ENCODE peak calls at places on chromosomes 7 and 10, in seven cellular contexts. T is heart left ventricle, H is uterus, F is transverse colon, U is HCT116, I is A549, B is esophagus muscularis mucosa. O is an unnamed sample. For H3K4me1, the result is how much of the 10 kb centered on the place peaks cover.

GRCh38 chr10:114801411-114801813 is 20.2 kb upstream of the FHIP2A start:
- DNase-seq in T (no peak), H (no peak), F (no peak), U (no peak), I (no peak), B (no peak), O (no peak)

GRCh38 chr7:90212149-90212495 is 582 bp downstream of the STEAP2 start:
- DNase-seq in T (no peak), H (no peak), F (no peak), U (no peak), I (peak), B (no peak), O (peak)

GRCh38 chr7:6636741-6637543 is at the start of gene ZNF316:
- DNase-seq in T (peak), H (peak), F (peak), U (no peak), I (peak), B (no peak), O (peak)

GRCh38 chr7:78112488-78112887 is 313.9 kb downstream of the PHTF2 start:
- DNase-seq in T (no peak), H (no peak), F (no peak), U (no peak), I (no peak), B (no peak), O (no peak)

GRCh38 chr10:31754803-31755624 is 173.6 kb downstream of the ARHGAP12 start:
- DNase-seq in T (no peak), H (no peak), F (no peak), U (no peak), I (peak), B (no peak), O (no peak)

GRCh38 chr10:23892296-23892695 is 316.6 kb upstream of the KIAA1217 start:
- DNase-seq in T (no peak), H (no peak), F (no peak), U (no peak), I (no peak), B (no peak), O (no peak)

GRCh38 chr7:65731562-65732035 is 141.3 kb upstream of the VKORC1L1 start:
- DNase-seq in T (no peak), H (no peak), F (peak), U (no peak), I (no peak), B (no peak), O (no peak)

GRCh38 chr10:125159486-125159931 is 854 bp downstream of the CTBP2 start:
- DNase-seq in T (no peak), H (peak), F (no peak), U (no peak), I (no peak), B (no peak), O (no peak)

GRCh38 chr10:130834170-130834569 is 477.4 kb downstream of the TCERG1L start:
- DNase-seq in T (no peak), H (no peak), F (no peak), U (no peak), I (no peak), B (no peak), O (no peak)

GRCh38 chr10:69645751-69646687 is 16.0 kb downstream of the FAM241B start:
- DNase-seq in T (no peak), H (no peak), F (no peak), U (no peak), I (no peak), B (no peak), O (no peak)

GRCh38 chr10:93458821-93459257 is 23.3 kb downstream of the MYOF start:
- DNase-seq in T (peak), H (peak), F (peak), U (peak), I (peak), B (peak), O (peak)

DNA sequence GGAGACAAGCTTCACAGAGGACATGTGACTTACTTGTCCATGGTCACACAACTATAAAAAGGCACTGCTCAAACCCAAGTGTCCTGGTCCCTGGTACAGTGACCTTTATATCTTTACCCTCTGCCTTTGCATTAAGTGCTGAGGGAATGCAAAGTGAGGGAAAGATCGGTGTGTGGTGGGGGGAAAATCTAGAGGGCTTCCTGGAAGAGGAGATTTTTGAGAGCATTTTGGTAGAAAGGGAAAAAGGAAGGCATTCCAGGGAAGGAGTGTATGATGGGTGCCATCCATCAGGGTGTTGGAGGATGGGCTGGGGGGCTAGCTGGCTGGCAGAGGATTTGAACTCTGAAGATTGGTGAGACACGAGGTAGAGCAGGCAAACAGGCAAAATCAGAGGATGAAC is 9.3 kb downstream of the ZNF503 start:
- DNase-seq in T (no peak), H (no peak), F (no peak), U (no peak), I (no peak), B (no peak), O (no peak)
- TF ChIP-seq POLR2A in T (no peak), H (no peak), F (no peak), U (no peak), I (no peak), B (no peak), O (no peak)

GRCh38 chr10:119898577-119898976 is 6.0 kb downstream of the SEC23IP start:
- DNase-seq in T (no peak), H (no peak), F (no peak), U (no peak), I (no peak), B (no peak), O (no peak)
- H3K4me1 ChIP-seq in T (under half), H (under half), F (under half), U (under half), I (under half), B (half or more), O (under half)

GRCh38 chr7:134333943-134334342 is 17.2 kb upstream of the SLC35B4 start:
- DNase-seq in T (no peak), H (no peak), F (no peak), U (no peak), I (no peak), B (no peak), O (no peak)
- TF ChIP-seq POLR2A in T (no peak), H (no peak), F (no peak), U (no peak), I (no peak), B (no peak), O (no peak)

DNA sequence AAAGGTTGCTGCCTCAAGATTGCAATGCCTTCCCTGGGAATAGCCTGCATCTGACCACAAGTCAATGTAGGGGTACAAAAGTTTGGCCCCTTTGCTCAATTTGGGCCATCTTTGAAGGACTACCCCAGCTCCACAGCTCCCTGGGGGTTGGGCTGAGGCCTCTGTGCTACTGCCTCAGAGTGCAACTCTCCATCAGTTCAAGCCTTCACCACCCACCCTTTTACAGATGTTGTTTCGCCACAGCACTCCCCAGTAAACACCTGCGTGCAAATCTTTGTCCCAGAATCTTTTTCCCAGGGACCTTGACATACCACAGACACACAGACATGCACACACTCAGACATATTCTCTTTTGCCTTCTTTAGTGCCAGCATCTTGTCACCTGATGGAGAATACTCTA is 66.0 kb upstream of the ANKRD1 start:
- DNase-seq in T (no peak), H (no peak), F (no peak), U (no peak), I (no peak), B (peak), O (no peak)
- H3K4me1 ChIP-seq in T (under half), H (under half), F (under half), U (under half), I (under half), B (under half), O (under half)

GRCh38 chr10:89299031-89299430 is 2.8 kb upstream of the IFIT2 start:
- DNase-seq in T (no peak), H (no peak), F (no peak), U (no peak), I (no peak), B (no peak), O (no peak)

GRCh38 chr10:89301231-89301630 is 615 bp upstream of the IFIT2 start:
- DNase-seq in T (no peak), H (no peak), F (peak), U (no peak), I (peak), B (no peak), O (peak)

GRCh38 chr10:89303161-89303560 is 1.3 kb downstream of the IFIT2 start:
- DNase-seq in T (no peak), H (no peak), F (no peak), U (no peak), I (no peak), B (no peak), O (no peak)

GRCh38 chr10:89302628-89303027 is 782 bp downstream of the IFIT2 start:
- DNase-seq in T (no peak), H (no peak), F (no peak), U (no peak), I (no peak), B (no peak), O (no peak)

DNA sequence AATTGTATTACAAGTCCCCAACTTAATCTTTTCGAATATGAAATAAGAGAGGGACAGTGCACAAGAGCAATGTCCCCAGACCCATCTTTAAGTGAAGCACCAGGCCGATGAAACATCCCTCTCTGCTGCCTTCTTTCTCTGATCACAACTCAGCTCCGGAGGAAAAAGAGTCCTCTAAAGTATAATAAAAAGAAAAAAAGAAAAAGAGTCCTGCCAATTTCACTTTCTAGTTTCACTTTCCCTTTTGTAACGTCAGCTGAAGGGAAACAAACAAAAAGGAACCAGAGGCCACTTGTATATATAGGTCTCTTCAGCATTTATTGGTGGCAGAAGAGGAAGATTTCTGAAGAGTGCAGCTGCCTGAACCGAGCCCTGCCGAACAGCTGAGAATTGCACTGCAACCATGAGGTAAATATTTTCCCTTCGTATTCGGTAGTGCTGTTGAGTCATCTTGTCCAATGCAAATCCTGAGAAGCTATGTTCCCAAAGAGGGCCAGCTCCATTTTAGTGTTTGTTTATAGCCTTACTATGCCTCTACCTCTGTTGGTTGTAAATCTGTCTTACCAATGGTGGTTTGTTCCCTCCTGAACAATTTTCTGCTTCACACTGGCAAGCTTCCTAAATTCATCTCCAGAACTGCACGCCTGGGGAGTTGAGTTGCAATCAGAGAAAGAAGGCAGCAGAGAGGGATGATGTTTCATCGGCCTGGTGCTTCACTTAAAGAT is at the start of gene IFIT2:
- DNase-seq in T (peak), H (peak), F (peak), U (no peak), I (peak), B (no peak), O (no peak)
- TF ChIP-seq POLR2A in T (peak), H (peak), F (peak), U (no peak), I (no peak), B (no peak), O (peak)

DNA sequence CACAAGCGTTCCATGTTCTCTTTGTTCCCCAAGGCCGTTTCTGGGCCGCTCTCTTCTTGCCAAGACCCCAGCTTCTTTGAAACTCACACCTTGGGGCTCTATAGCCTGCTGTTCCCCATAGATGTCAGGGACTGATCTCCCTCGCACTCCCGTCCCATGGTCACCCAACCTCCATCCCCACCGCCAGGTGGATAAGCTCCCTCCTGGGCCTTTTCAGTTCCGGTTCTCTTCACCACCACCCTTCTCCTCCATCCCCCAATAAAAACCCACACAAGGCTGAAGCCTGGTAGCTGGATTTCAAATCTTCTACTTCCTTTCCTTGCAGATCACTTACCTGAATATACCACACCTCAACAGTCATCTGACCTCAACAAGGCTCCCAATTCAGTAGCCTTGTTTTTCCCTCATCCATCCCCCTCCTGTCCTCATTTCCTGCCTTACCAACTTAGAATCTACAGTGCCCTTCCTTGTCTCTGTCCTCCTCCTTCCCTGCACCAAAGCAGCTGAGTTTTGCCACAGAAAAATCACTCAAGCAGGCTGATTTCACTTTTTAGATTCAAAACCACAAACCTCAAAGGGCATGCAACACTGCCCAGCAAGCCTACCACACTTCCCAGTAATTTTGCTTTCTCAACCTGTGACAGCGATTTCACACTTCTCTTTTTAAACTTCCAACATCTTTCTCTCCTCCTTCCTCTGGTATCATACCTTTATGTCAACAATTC is 7.7 kb downstream of the SLC37A3 start:
- DNase-seq in T (no peak), H (no peak), F (no peak), U (no peak), I (no peak), B (no peak), O (no peak)
- H3K4me1 ChIP-seq in T (under half), H (under half), F (under half), U (under half), I (under half), B (under half), O (under half)

GRCh38 chr10:117375360-117376147 is at the start of gene PDZD8:
- DNase-seq in T (peak), H (peak), F (peak), U (peak), I (peak), B (peak), O (peak)
- TF ChIP-seq POLR2A in T (peak), H (peak), F (peak), U (peak), I (peak), B (peak), O (peak)